ENCODE peak calls at places on chromosome 16, in ten cellular contexts. D is astrocyte of the cerebellum, W is GM12865, I is AG10803, X is sigmoid colon, M is coronary artery, Z is cardiac fibroblast, B is tibial nerve, V is HepG2, C is IMR-90. N is an unnamed sample.

GRCh38 chr16:24534634-24535033 is 4.7 kb upstream of the RBBP6 start:
- DNase-seq in Z (peak), M (no peak), B (no peak), W (no peak), X (no peak), D (no peak), I (no peak), C (no peak), V (peak), N (no peak)

GRCh38 chr16:13606804-13607203 is 313.1 kb upstream of the ERCC4 start:
- DNase-seq in Z (no peak), V (no peak), C (no peak), X (no peak), I (no peak), B (no peak), M (no peak), W (no peak), D (no peak), N (no peak)

GRCh38 chr16:81917375-81917774 is 93.9 kb downstream of the SDR42E1 start:
- DNase-seq in D (no peak), B (no peak), C (no peak), X (peak), I (no peak), V (no peak), Z (no peak), W (no peak), M (no peak), N (no peak)

GRCh38 chr16:71900336-71900735 is 5.0 kb downstream of the IST1 start:
- DNase-seq in C (no peak), Z (no peak), M (no peak), I (no peak), B (no peak), X (no peak), V (no peak), D (no peak), W (peak), N (no peak)

GRCh38 chr16:31484491-31485171 is 1.7 kb downstream of the SLC5A2 start:
- DNase-seq in C (no peak), V (peak), W (no peak), D (no peak), I (no peak), M (no peak), B (no peak), Z (no peak), X (no peak), N (no peak)

GRCh38 chr16:77376358-77376757 is 58.5 kb downstream of the ADAMTS18 start:
- DNase-seq in D (no peak), B (no peak), X (no peak), V (no peak), M (no peak), I (no peak), Z (no peak), C (no peak), W (peak), N (no peak)

GRCh38 chr16:6836771-6837170 is 495.9 kb upstream of the RBFOX1 start:
- DNase-seq in X (no peak), D (no peak), C (no peak), B (no peak), Z (no peak), W (no peak), V (no peak), M (no peak), I (no peak), N (no peak)

GRCh38 chr16:55759983-55760664 is 72.8 kb downstream of the CES1 start:
- DNase-seq in I (no peak), X (no peak), W (no peak), D (no peak), B (no peak), M (no peak), C (no peak), V (peak), Z (no peak), N (peak)

GRCh38 chr16:80687606-80688005 is 116.8 kb downstream of the CDYL2 start:
- DNase-seq in B (no peak), I (no peak), W (no peak), Z (peak), D (no peak), M (no peak), X (no peak), C (peak), V (no peak), N (no peak)

GRCh38 chr16:52450906-52451305 is 96.0 kb downstream of the TOX3 start:
- DNase-seq in V (no peak), C (no peak), W (no peak), Z (no peak), M (no peak), X (no peak), D (no peak), B (no peak), I (no peak), N (no peak)

GRCh38 chr16:52450241-52450640 is 96.7 kb downstream of the TOX3 start:
- DNase-seq in W (no peak), V (no peak), C (no peak), M (no peak), D (no peak), B (no peak), I (no peak), Z (no peak), X (no peak), N (no peak)

GRCh38 chr16:52441886-52442285 is 105.1 kb downstream of the TOX3 start:
- DNase-seq in M (no peak), V (no peak), I (no peak), Z (no peak), C (no peak), X (no peak), W (no peak), B (no peak), D (no peak), N (no peak)

GRCh38 chr16:52440248-52440647 is 106.7 kb downstream of the TOX3 start:
- DNase-seq in C (no peak), V (no peak), D (no peak), W (no peak), X (no peak), Z (no peak), M (no peak), B (no peak), I (no peak), N (no peak)

DNA sequence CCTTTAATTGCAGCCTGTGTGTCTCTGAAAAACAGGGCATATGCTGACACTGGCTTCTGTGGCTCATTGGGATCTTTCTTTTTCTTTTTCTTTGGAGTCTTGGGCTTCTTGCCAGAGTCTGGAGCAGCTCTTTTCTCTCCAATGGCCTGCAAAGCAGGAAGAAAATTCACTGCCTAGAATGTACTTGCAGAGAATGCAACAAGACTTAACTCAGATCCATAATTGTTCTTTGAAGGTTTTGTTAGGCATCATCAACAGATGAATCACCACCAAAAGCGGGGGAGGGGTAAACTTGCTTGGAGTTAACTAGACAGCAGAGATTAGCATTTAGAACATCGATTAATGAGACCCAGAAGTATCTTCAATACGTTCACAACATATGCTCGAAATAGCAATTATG is 100.9 kb downstream of the TOX3 start:
- DNase-seq in M (no peak), V (peak), X (no peak), Z (no peak), D (no peak), W (no peak), I (no peak), B (no peak), C (no peak), N (no peak)
- H3K4me3 ChIP-seq in M (no peak), V (no peak), X (no peak), Z (no peak), D (no peak), W (no peak), I (no peak), B (no peak), C (no peak), N (no peak)

DNA sequence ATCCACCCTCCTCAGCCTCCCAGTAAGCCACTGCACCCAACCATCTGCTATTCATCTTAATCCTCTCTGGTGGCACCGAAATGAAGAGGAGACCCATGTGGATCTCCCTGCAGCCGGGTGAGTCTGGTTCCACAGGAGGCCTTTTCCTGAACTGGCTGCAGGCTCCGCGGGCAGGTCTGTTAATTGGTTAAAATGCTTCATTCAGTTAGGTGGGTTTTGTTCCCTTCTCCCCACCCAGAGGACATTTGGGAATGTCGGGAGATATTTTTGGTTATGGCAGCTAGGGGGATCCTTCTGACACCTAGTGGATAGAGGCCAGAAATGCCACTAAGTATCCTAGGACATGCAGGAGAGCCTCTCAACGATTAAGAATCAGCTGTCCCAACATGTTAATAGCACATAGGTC is 16.7 kb downstream of the C16orf54 start:
- DNase-seq in V (peak), M (no peak), D (peak), B (no peak), X (no peak), I (peak), C (peak), W (peak), Z (peak), N (peak)
- TF ChIP-seq CTCF in V (peak), M (peak), D (peak), B (peak), X (no peak), I (peak), C (peak), W (peak), Z (peak), N (peak)

DNA sequence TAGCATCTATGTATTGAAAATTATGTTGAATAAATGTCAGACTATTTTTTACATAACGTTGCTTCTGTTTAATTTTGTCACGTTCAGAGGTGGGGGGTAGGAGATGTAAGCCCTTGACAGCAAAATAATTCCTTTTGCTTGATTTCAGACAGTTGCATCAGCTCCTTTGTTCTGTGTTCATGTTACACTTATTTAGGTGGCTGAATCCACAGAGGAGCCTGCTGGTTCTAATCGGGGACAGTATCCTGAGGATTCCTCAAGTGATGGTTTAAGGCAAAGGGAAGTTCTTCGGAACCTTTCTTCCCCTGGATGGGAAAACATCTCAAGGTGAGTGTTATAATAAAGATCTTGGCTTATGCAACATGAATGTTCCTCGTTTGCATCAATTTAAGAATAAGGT is 4.5 kb downstream of the HERPUD1 start:
- DNase-seq in M (no peak), V (no peak), Z (no peak), D (no peak), B (no peak), C (no peak), X (no peak), I (peak), W (no peak), N (peak)
- H3K4me3 ChIP-seq in M (peak), V (no peak), Z (no peak), D (no peak), B (no peak), C (no peak), X (no peak), I (peak), W (no peak), N (no peak)

GRCh38 chr16:19135896-19136438 is 22.2 kb downstream of the ITPRIPL2 start:
- DNase-seq in B (no peak), I (peak), C (peak), V (no peak), X (peak), W (no peak), Z (peak), D (no peak), M (no peak), N (no peak)

GRCh38 chr16:19135201-19135838 is 21.6 kb downstream of the ITPRIPL2 start:
- DNase-seq in C (no peak), D (no peak), I (no peak), W (no peak), Z (no peak), V (no peak), M (no peak), B (no peak), X (no peak), N (no peak)

GRCh38 chr16:19132898-19133297 is 19.1 kb downstream of the ITPRIPL2 start:
- DNase-seq in W (peak), B (no peak), C (no peak), D (no peak), X (no peak), V (no peak), Z (no peak), M (no peak), I (no peak), N (no peak)

GRCh38 chr16:19131809-19132777 is 18.3 kb downstream of the ITPRIPL2 start:
- DNase-seq in Z (peak), I (no peak), B (no peak), W (peak), M (no peak), C (no peak), X (no peak), D (no peak), V (no peak), N (no peak)

GRCh38 chr16:19133600-19133999 is 19.8 kb downstream of the ITPRIPL2 start:
- DNase-seq in C (no peak), B (no peak), I (no peak), D (no peak), X (no peak), W (no peak), M (no peak), V (no peak), Z (no peak), N (no peak)
- TF ChIP-seq CTCF in C (no peak), B (no peak), I (no peak), D (no peak), X (no peak), W (no peak), M (no peak), V (no peak), Z (no peak), N (no peak)

DNA sequence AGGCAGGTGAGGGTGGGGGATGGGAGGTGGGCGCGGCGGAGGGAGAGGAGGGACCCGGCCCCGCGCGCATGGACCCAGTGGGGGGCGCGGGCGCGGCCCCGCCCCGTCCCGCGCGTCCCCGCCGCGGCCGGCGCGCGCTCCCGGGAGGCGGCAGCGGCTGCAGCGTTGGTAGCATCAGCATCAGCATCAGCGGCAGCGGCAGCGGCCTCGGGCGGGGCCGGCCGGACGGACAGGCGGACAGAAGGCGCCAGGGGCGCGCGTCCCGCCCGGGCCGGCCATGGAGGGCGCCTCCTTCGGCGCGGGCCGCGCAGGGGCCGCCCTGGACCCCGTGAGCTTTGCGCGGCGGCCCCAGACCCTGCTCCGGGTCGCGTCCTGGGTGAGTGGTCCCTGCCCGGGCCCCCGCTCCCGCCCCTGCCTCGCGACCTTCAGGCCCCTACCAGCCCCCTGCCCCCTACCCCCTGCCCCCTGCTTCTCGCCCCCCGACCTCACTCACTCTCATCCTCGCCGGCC is at the start of gene SYNGR3:
- DNase-seq in Z (no peak), B (no peak), W (no peak), M (no peak), X (no peak), V (no peak), C (no peak), D (no peak), I (no peak), N (peak)
- H3K4me3 ChIP-seq in Z (no peak), B (no peak), W (peak), M (peak), X (no peak), V (peak), C (peak), D (peak), I (no peak), N (peak)

DNA sequence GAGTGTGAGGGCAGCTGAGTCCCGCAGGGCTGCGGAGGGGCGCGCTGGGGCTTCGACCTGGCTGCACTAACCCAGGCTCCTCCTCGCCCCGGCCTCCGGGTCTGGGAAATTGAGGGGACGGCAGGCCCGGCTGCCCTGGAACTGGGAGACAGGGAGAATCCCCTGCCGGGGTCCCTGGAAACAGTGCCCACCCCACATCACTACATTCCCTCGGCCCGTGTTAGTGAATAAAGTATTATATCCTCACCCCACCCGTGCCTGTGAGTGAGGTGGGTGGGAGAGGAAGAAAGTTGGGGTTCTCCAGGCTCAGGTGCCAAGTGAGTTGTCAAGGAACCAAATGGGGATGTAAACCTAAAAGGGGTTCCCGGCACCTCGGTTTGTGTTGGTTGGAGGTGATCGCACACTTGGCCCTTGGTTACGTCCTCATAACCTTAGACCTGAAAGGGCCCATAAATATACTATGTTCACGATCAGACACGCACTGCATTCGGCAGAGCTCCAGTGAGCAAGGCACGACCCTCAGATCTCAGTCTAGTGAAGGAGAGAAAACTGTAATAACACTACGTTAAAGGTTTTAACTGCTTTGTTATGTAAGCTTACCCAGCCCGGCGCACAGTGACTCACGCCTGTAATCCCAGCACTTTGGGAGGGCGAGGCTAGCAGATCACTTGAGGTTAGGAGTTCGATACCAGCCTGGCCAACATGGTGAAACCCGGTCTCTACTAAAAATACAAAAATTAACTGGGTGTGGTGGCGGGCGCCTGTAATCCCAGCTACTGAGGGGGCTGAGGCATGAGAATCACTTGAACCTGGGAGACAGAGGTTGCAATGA is 11.2 kb downstream of the ZNF771 start:
- DNase-seq in V (no peak), W (no peak), Z (no peak), C (no peak), B (no peak), M (no peak), I (no peak), D (no peak), X (no peak), N (no peak)
- TF ChIP-seq CTCF in V (no peak), W (no peak), Z (no peak), C (no peak), B (no peak), M (no peak), I (no peak), D (no peak), X (no peak), N (no peak)

GRCh38 chr16:28062261-28063046 is 1.1 kb downstream of the GSG1L start:
- DNase-seq in I (no peak), B (no peak), D (no peak), Z (no peak), V (no peak), C (no peak), M (no peak), W (no peak), X (no peak), N (no peak)
- H3K4me3 ChIP-seq in I (no peak), B (no peak), D (peak), Z (no peak), V (no peak), C (no peak), M (peak), W (no peak), X (peak), N (no peak)

GRCh38 chr16:66578596-66579531 is at the start of gene CMTM2:
- DNase-seq in C (no peak), I (peak), V (no peak), X (no peak), B (no peak), W (no peak), Z (no peak), D (no peak), M (no peak), N (peak)
- TF ChIP-seq CTCF in C (no peak), I (no peak), V (no peak), X (no peak), B (no peak), W (no peak), Z (no peak), D (no peak), M (no peak), N (no peak)

N was measured in foreskin fibroblast.